ENCODE peak calls at places on chromosomes 11 and 22, in four cellular contexts. W is spleen, B is DMS153, Y is NCI-H774. G is an unnamed sample.

GRCh38 chr11:76543006-76543703 is 98.3 kb downstream of the EMSY start:
- DNase-seq in W (no peak), B (no peak), Y (no peak), G (no peak)

GRCh38 chr11:2129323-2129698 is 9.9 kb downstream of the IGF2 start:
- DNase-seq in Y (no peak), B (no peak), W (no peak), G (peak; percentile 68)

GRCh38 chr11:69711824-69712801 is 8.3 kb upstream of the FGF19 start:
- DNase-seq in Y (no peak), B (no peak), W (peak; percentile 68), G (no peak)

GRCh38 chr11:130437848-130438247 is 9.4 kb upstream of the ADAMTS8 start:
- DNase-seq in W (no peak), Y (no peak), B (no peak), G (no peak)

GRCh38 chr11:56909080-56909479 is 79.6 kb upstream of the OR5AK2 start:
- DNase-seq in Y (no peak), W (no peak), B (no peak), G (no peak)

GRCh38 chr11:119374632-119375394 is 6.7 kb downstream of the USP2 start:
- DNase-seq in W (no peak), B (no peak), Y (no peak), G (no peak)

GRCh38 chr22:39294571-39295468 is 24.6 kb downstream of the RPL3 start:
- DNase-seq in W (no peak), B (no peak), Y (no peak), G (no peak)

GRCh38 chr11:124086447-124086846 is 28.8 kb upstream of the VWA5A start:
- DNase-seq in W (no peak), B (peak; percentile 11), Y (peak; percentile 34), G (no peak)

GRCh38 chr11:78958444-78958843 is 383.8 kb upstream of the NARS2 start:
- DNase-seq in B (no peak), Y (no peak), W (no peak), G (no peak)

GRCh38 chr11:76615950-76616349 is 54.6 kb downstream of the LRRC32 start:
- DNase-seq in Y (no peak), W (peak; percentile 58), B (no peak), G (no peak)

GRCh38 chr22:43081968-43082367 is 7.2 kb downstream of the TTLL1 start:
- DNase-seq in B (no peak), W (no peak), Y (no peak), G (no peak)

GRCh38 chr11:2933376-2934056 is 4.3 kb upstream of the PHLDA2 start:
- DNase-seq in Y (no peak), B (peak; percentile 20), W (peak; percentile 91), G (peak; percentile 92)

GRCh38 chr11:94032066-94032465 is 10.9 kb downstream of the HEPHL1 start:
- DNase-seq in B (no peak), W (no peak), Y (no peak), G (no peak)

G was measured in chondrocyte.